ENCODE peak calls at places on chromosome 18, in ten cellular contexts. D is H7, I is stomach, U is cardiac fibroblast, E is upper lobe of left lung, K is esophagus squamous epithelium, W is choroid plexus epithelial cell, N is psoas muscle, C is HFF-Myc, H is AG04450. R is an unnamed sample.
A peak's percentile ranks its signal among the peaks of the same experiment; 100 is the strongest.

GRCh38 chr18:23779696-23780303 is 90.5 kb downstream of the LAMA3 start:
- DNase-seq in D (no peak), I (no peak), U (peak; percentile 36), E (no peak), K (no peak), W (peak; percentile 52), N (no peak), C (no peak), H (no peak), R (no peak)

GRCh38 chr18:68417826-68418225 is 297.1 kb downstream of the TMX3 start:
- DNase-seq in D (no peak), I (no peak), U (peak; percentile 89), E (no peak), K (no peak), W (peak; percentile 78), N (no peak), C (no peak), H (no peak), R (no peak)

GRCh38 chr18:32373505-32373904 is 97.2 kb downstream of the GAREM1 start:
- DNase-seq in D (no peak), I (no peak), U (no peak), E (no peak), K (no peak), W (no peak), N (no peak), C (no peak), H (no peak), R (no peak)

GRCh38 chr18:28153485-28154065 is 23.4 kb downstream of the CDH2 start:
- DNase-seq in D (no peak), I (no peak), U (no peak), E (no peak), K (no peak), W (no peak), N (no peak), C (no peak), H (no peak), R (no peak)

GRCh38 chr18:62165583-62165982 is 21.3 kb downstream of the PIGN start:
- DNase-seq in D (no peak), I (no peak), U (no peak), E (no peak), K (no peak), W (no peak), N (no peak), C (no peak), H (no peak), R (no peak)

GRCh38 chr18:73947180-73947989 is 200.2 kb downstream of the FBXO15 start:
- DNase-seq in D (no peak), I (no peak), U (no peak), E (no peak), K (no peak), W (peak; percentile 23), N (no peak), C (peak; percentile 91), H (no peak), R (peak; percentile 3)

GRCh38 chr18:57771183-57771582 is 31.9 kb downstream of the ATP8B1 start:
- DNase-seq in D (no peak), I (peak; percentile 50), U (no peak), E (peak; percentile 59), K (no peak), W (no peak), N (no peak), C (no peak), H (no peak), R (no peak)

GRCh38 chr18:35495821-35496368 is 1.9 kb downstream of the INO80C start:
- DNase-seq in D (no peak), I (no peak), U (peak; percentile 53), E (no peak), K (no peak), W (peak; percentile 74), N (no peak), C (no peak), H (peak; percentile 29), R (no peak)

GRCh38 chr18:12420831-12421421 is 13.2 kb downstream of the PRELID3A start:
- DNase-seq in D (peak; percentile 92), I (no peak), U (no peak), E (no peak), K (no peak), W (no peak), N (no peak), C (no peak), H (no peak), R (no peak)

GRCh38 chr18:27704721-27705361 is 472.1 kb downstream of the CDH2 start:
- DNase-seq in D (no peak), I (no peak), U (no peak), E (no peak), K (no peak), W (peak; percentile 3), N (no peak), C (no peak), H (no peak), R (no peak)

DNA sequence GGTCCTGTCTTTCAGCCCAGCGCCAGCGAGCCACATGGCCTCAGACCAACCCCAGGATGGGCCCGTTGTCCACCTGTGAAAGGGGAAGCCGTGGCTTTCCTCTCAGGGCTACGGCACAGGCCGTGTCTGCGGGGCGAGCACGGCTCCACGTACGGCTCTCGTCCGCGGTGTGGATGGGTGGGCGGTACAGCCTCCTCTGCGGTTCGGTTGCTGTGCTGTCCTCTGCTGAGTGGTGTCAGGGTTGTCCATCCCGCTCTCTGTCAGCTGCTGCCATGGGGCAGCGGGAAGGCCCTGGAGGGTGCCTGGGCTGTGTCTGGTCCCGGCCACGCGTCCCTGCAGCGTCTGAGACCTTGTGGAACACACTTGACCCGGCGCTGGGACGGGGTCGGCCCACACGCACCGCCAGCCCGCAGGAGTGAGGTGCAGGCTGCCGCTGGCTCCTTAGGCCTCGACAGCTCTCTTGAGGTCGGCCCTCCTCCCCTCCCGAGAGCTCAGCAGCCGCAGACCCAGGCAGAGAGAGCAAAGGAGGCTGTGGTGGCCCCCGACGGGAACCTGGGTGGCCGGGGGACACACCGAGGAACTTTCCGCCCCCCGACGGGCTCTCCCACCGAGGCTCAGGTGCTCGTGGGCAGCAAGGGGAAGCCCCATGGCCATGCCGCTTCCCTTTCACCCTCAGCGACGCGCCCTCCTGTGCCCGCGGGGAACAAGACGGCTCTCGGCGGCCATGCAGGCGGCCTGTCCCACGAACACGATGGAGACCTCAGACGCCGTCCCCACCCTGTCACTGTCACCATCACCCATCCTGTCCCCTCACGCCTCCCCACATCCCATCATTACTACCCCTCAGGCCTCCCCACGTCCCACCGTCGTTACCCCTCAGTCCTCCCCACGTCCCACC is 128.7 kb downstream of the NFATC1 start:
- DNase-seq in D (peak; percentile 66), I (no peak), U (no peak), E (peak; percentile 21), K (no peak), W (no peak), N (no peak), C (no peak), H (no peak), R (no peak)
- H3K4me3 ChIP-seq in D (no peak overlapping the region), I (no peak overlapping the region), U (no peak overlapping the region), E (no peak overlapping the region), K (peak overlapping the region; percentile 39), W (no peak overlapping the region), N (no peak overlapping the region), C (no peak overlapping the region), H (no peak overlapping the region), R (no peak overlapping the region)

GRCh38 chr18:3504637-3505036 is 54.7 kb downstream of the TGIF1 start:
- DNase-seq in D (no peak), I (no peak), U (no peak), E (no peak), K (no peak), W (no peak), N (no peak), C (no peak), H (no peak), R (no peak)

GRCh38 chr18:3510024-3510423 is 60.1 kb downstream of the TGIF1 start:
- DNase-seq in D (no peak), I (no peak), U (no peak), E (no peak), K (no peak), W (no peak), N (no peak), C (no peak), H (no peak), R (no peak)

GRCh38 chr18:3510896-3511295 is 60.9 kb downstream of the TGIF1 start:
- DNase-seq in D (no peak), I (no peak), U (no peak), E (no peak), K (no peak), W (no peak), N (no peak), C (no peak), H (no peak), R (no peak)

GRCh38 chr18:3511980-3512379 is 62.0 kb downstream of the TGIF1 start:
- DNase-seq in D (no peak), I (no peak), U (peak; percentile 74), E (no peak), K (no peak), W (peak; percentile 77), N (no peak), C (peak; percentile 31), H (peak; percentile 23), R (peak; percentile 20)

GRCh38 chr18:3508576-3509559 is 58.9 kb downstream of the TGIF1 start:
- DNase-seq in D (peak; percentile 39), I (peak; percentile 32), U (no peak), E (no peak), K (no peak), W (no peak), N (no peak), C (no peak), H (no peak), R (no peak)
- H3K4me3 ChIP-seq in D (no peak overlapping the region), I (no peak overlapping the region), U (no peak overlapping the region), E (no peak overlapping the region), K (peak overlapping the region; percentile 15), W (no peak overlapping the region), N (no peak overlapping the region), C (no peak overlapping the region), H (no peak overlapping the region), R (no peak overlapping the region)

DNA sequence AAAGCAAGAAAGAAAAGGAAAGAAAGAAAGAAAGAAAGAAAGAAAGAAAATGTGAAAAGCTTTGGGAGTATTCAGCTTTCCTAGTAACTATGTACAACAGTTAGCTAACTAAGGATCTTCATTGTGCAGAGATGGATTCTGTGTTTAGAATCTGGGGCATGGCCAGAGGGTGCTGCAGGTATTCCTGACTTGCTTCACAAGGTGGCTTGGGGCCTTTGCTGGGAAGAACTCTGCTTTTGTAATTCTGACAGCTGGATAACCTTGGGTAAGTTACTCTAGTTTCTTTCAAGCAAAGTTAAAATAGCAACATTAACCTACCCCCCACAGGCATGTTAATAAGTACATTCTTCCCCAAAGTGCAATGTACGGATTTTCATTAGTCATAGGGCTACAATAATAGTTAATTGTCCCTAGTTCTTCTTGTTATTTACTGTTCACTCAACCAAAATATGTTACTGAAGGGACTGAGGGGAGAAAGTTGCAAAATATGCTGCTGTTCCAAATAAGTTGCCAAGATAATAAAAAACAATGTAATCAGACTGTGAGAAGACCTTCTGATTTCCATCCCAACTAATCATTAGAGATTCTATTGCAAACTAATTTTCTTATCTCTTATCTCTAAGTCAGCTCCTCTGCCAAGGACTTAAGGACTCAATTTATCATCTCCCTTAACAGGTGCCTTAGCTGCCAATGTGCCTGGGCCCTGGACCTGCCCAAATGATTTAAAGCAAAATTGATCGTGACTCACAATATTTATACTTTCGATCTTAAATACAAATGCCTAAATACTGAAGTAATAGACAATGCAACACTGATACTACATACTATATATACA is 50.3 kb downstream of the SERPINB8 start:
- DNase-seq in D (peak; percentile 28), I (no peak), U (no peak), E (no peak), K (no peak), W (no peak), N (no peak), C (no peak), H (no peak), R (no peak)
- H3K4me3 ChIP-seq in D (no peak overlapping the region), I (no peak overlapping the region), U (no peak overlapping the region), E (no peak overlapping the region), K (no peak overlapping the region), W (no peak overlapping the region), N (no peak overlapping the region), C (no peak overlapping the region), H (no peak overlapping the region), R (no peak overlapping the region)

GRCh38 chr18:50819027-50819726 is 639 bp downstream of the MRO start:
- DNase-seq in D (peak; percentile 82), I (peak; percentile 63), U (peak; percentile 18), E (peak; percentile 59), K (no peak), W (no peak), N (no peak), C (no peak), H (no peak), R (no peak)
- H3K4me3 ChIP-seq in D (peak overlapping the region; percentile 22), I (peak overlapping the region; percentile 51), U (peak overlapping the region; percentile 28), E (peak overlapping the region; percentile 13), K (peak overlapping the region; percentile 57), W (peak overlapping the region; percentile 47), N (peak overlapping the region; percentile 65), C (peak overlapping the region; percentile 25), H (peak overlapping the region; percentile 54), R (peak overlapping the region; percentile 20)

R was measured in astrocyte of the cerebellum.